ENCODE peak calls at places on chromosomes 5 and 9, in six cellular contexts. E is H9, K is neuronal stem cell, V is IMR-90, S is mesenchymal stem cell, R is H1. N is an unnamed sample. For H3K9me3, the result is how much of the 10 kb centered on the place peaks cover.

GRCh38 chr5:14873093-14873492 is 1.5 kb upstream of the ANKH start:
- DNase-seq in V (no peak), R (no peak), S (no peak), K (no peak), E (no peak), N (no peak)

GRCh38 chr5:38922199-38922598 is 76.4 kb downstream of the OSMR start:
- DNase-seq in E (peak), S (peak), V (peak), K (peak), R (no peak), N (peak)

GRCh38 chr5:84650448-84650847 is 265.8 kb upstream of the EDIL3 start:
- DNase-seq in S (no peak), V (no peak), R (no peak), E (no peak), K (no peak), N (no peak)

GRCh38 chr5:10323588-10324488 is 16.1 kb upstream of the CMBL start:
- DNase-seq in R (no peak), V (peak), K (no peak), S (peak), E (no peak), N (no peak)

GRCh38 chr5:79186021-79186420 is 49.9 kb upstream of the JMY start:
- DNase-seq in S (no peak), R (no peak), E (no peak), V (no peak), K (no peak), N (no peak)

GRCh38 chr5:112902561-112902960 is 19.5 kb downstream of the REEP5 start:
- DNase-seq in V (no peak), R (no peak), E (no peak), S (no peak), K (no peak), N (no peak)

GRCh38 chr5:56039985-56040384 is 45.2 kb upstream of the IL6ST start:
- DNase-seq in S (peak), V (peak), K (no peak), R (no peak), E (no peak), N (no peak)

GRCh38 chr9:124133752-124134151 is 122.2 kb downstream of the LHX2 start:
- DNase-seq in K (no peak), R (no peak), V (peak), E (peak), S (peak), N (peak)

GRCh38 chr9:127854169-127854833 is at the start of gene ENG:
- DNase-seq in K (no peak), E (peak), R (no peak), V (peak), S (peak), N (peak)

GRCh38 chr5:102216559-102217157 is 79.4 kb downstream of the SLCO4C1 start:
- DNase-seq in E (no peak), K (no peak), V (no peak), S (no peak), R (no peak), N (no peak)

GRCh38 chr9:86732514-86732913 is 214.8 kb downstream of the GAS1 start:
- DNase-seq in V (peak), E (no peak), R (no peak), S (no peak), K (no peak), N (no peak)

GRCh38 chr5:15992918-15993317 is 186.7 kb downstream of the MARCHF11 start:
- DNase-seq in S (peak), K (no peak), V (peak), E (no peak), R (no peak), N (no peak)

GRCh38 chr9:82334286-82334685 is 345.7 kb downstream of the SPATA31D1 start:
- DNase-seq in E (no peak), S (peak), V (peak), K (no peak), R (no peak), N (no peak)

GRCh38 chr9:107190936-107191290 is 92.2 kb upstream of the RAD23B start:
- DNase-seq in S (no peak), R (no peak), K (no peak), E (no peak), V (no peak), N (no peak)

GRCh38 chr5:149878371-149878770 is 66.2 kb downstream of the PDE6A start:
- DNase-seq in E (no peak), S (no peak), V (no peak), K (no peak), R (no peak), N (peak)

GRCh38 chr5:168976311-168976893 is 324.5 kb downstream of the SLIT3 start:
- DNase-seq in E (no peak), S (no peak), K (no peak), R (no peak), V (no peak), N (no peak)

GRCh38 chr5:10555134-10555733 is 8.6 kb upstream of the ANKRD33B start:
- DNase-seq in E (no peak), S (peak), R (no peak), V (peak), K (no peak), N (peak)

GRCh38 chr5:168613396-168613795 is 34.2 kb upstream of the PANK3 start:
- DNase-seq in V (no peak), S (no peak), E (no peak), K (no peak), R (no peak), N (no peak)

GRCh38 chr5:119345861-119346260 is 10.0 kb upstream of the TNFAIP8 start:
- DNase-seq in S (no peak), V (no peak), E (no peak), K (no peak), R (no peak), N (no peak)

GRCh38 chr9:38009035-38009501 is 60.0 kb downstream of the SHB start:
- DNase-seq in R (no peak), E (no peak), K (no peak), S (peak), V (no peak), N (no peak)

GRCh38 chr5:58410441-58410840 is 49.4 kb downstream of the PLK2 start:
- DNase-seq in V (peak), R (no peak), S (peak), K (no peak), E (no peak), N (peak)

GRCh38 chr9:113139953-113140352 is 10.9 kb upstream of the SLC31A2 start:
- DNase-seq in S (no peak), R (no peak), K (no peak), E (no peak), V (no peak), N (no peak)

GRCh38 chr5:54518146-54519082 is 855 bp downstream of the SNX18 start:
- DNase-seq in E (peak), R (no peak), K (no peak), V (peak), S (peak), N (peak)

GRCh38 chr5:147860641-147861025 is 17.9 kb upstream of the SCGB3A2 start:
- DNase-seq in R (no peak), K (no peak), V (no peak), E (peak), S (no peak), N (no peak)

GRCh38 chr5:144202725-144203124 is 32.1 kb downstream of the KCTD16 start:
- DNase-seq in E (no peak), V (no peak), R (no peak), S (no peak), K (no peak), N (peak)

GRCh38 chr5:166602271-166602670 is 1689.2 kb upstream of the WWC1 start:
- DNase-seq in E (no peak), K (no peak), V (no peak), S (no peak), R (no peak), N (no peak)

GRCh38 chr9:82894961-82895902 is 167.7 kb downstream of the RASEF start:
- DNase-seq in V (no peak), K (no peak), E (no peak), S (no peak), R (no peak), N (no peak)

GRCh38 chr5:72790188-72790587 is 26.3 kb upstream of the TNPO1 start:
- DNase-seq in V (peak), K (no peak), S (no peak), R (no peak), E (no peak), N (no peak)

GRCh38 chr5:66223637-66224036 is 79.5 kb downstream of the SREK1 start:
- DNase-seq in V (no peak), E (no peak), K (no peak), R (no peak), S (no peak), N (peak)

GRCh38 chr5:51958473-51958872 is 575.2 kb downstream of the ISL1 start:
- DNase-seq in S (no peak), V (no peak), R (no peak), E (no peak), K (no peak), N (no peak)

GRCh38 chr9:104856413-104856941 is 71.5 kb downstream of the ABCA1 start:
- DNase-seq in S (no peak), E (no peak), K (no peak), R (no peak), V (peak), N (no peak)

GRCh38 chr5:174596429-174596828 is 128.0 kb upstream of the MSX2 start:
- DNase-seq in R (no peak), K (no peak), E (no peak), S (peak), V (peak), N (peak)

GRCh38 chr5:54217826-54218503 is 92.4 kb downstream of the ARL15 start:
- DNase-seq in E (no peak), R (no peak), V (peak), K (peak), S (peak), N (peak)

GRCh38 chr5:88203977-88204735 is 64.5 kb downstream of the TMEM161B start:
- DNase-seq in K (peak), E (no peak), R (no peak), S (no peak), V (peak), N (no peak)

GRCh38 chr5:145697251-145698016 is 137.7 kb downstream of the PRELID2 start:
- DNase-seq in E (peak), K (no peak), V (peak), R (no peak), S (peak), N (peak)

GRCh38 chr5:14545308-14545707 is 36.3 kb upstream of the OTULINL start:
- DNase-seq in V (no peak), K (no peak), S (no peak), R (no peak), E (no peak), N (peak)

GRCh38 chr9:88046542-88046941 is 72.2 kb upstream of the CDK20 start:
- DNase-seq in E (no peak), K (no peak), R (no peak), S (no peak), V (no peak), N (no peak)

GRCh38 chr9:88049677-88050307 is 75.5 kb upstream of the CDK20 start:
- DNase-seq in K (no peak), V (no peak), S (no peak), R (no peak), E (peak), N (no peak)

GRCh38 chr9:88044200-88044599 is 69.9 kb upstream of the CDK20 start:
- DNase-seq in K (no peak), V (no peak), E (no peak), S (no peak), R (no peak), N (no peak)

GRCh38 chr9:88043647-88044046 is 69.3 kb upstream of the CDK20 start:
- DNase-seq in E (peak), S (no peak), R (no peak), K (no peak), V (no peak), N (no peak)

GRCh38 chr9:88045686-88046085 is 71.4 kb upstream of the CDK20 start:
- DNase-seq in R (peak), V (no peak), E (peak), K (no peak), S (no peak), N (no peak)
- H3K9me3 ChIP-seq in R (under half), V (under half), E (under half), K (under half), S (under half), N (under half)

DNA sequence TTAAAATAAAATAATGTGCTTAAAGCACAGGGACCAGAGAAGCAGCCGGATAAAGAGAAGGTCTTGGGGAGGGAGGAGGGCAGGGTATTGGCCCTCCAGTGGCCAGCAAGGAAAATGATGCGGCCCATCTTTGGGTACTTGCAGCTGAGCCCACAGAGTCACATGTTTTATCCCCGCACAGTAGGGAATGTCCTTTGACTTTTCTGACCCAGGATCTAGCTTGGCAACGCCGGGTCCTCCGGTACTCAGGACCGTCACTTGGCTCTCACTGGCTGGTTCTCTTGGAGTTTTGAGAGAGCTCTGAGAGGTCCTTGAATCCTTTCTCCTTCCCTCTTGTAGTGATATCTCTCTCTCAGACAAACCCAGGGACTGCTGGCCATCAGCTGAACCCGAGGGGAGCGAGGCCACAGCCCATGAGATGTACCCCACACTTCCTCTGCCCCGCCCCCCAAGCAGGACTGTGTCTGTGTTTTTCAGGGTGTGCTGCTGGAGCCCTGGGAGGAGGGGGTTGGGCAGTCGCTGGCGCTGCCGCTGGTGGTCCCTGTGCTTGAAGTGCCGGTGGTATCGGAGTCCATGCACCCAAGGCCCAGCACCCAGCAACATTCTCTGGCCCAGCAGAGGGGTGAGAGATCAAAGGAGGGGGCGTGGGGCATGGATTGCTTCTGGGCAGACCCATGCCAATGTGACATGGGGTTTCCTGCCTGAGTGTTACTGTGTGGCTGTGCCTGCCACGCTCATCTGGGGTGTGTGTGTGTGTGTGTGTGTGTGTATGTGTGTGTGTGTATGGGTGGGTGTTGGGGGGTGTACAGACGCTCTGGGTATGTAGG is 35.5 kb upstream of the HSPA9 start:
- DNase-seq in K (no peak), V (no peak), R (no peak), E (peak), S (peak), N (no peak)
- H3K14ac ChIP-seq in K (no peak), V (no peak), R (peak), E (peak), S (peak), N (peak)

DNA sequence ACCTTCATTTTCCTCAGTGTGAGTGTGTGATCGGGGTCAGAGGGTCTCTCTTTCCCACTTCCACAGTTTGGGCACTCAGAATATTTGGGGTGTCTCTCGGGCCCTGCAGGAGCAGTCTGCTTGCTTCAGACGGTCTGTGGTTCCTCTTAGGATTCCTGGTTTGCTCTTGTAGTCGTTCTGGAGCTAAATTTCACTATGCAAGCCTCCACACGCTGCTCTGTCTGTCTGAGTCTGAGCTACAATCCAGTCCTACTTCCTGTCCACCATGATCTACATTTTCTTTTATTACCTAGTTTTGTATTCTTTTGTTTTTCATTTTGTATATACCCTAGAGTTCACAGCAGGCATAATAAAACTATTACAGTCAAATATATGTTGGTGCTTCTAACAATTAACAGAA is 1967.3 kb upstream of the NUDT12 start:
- DNase-seq in V (no peak), K (no peak), E (no peak), S (no peak), R (no peak), N (no peak)
- H3K9me3 ChIP-seq in V (under half), K (under half), E (under half), S (under half), R (under half), N (under half)

GRCh38 chr9:72882117-72882775 is 70.6 kb downstream of the ALDH1A1 start:
- DNase-seq in S (no peak), K (no peak), E (no peak), V (no peak), R (no peak), N (no peak)

GRCh38 chr9:72884521-72884920 is 68.3 kb downstream of the ALDH1A1 start:
- DNase-seq in V (no peak), R (no peak), S (no peak), K (no peak), E (no peak), N (no peak)

GRCh38 chr9:72883867-72884266 is 69.0 kb downstream of the ALDH1A1 start:
- DNase-seq in V (no peak), E (no peak), S (no peak), K (no peak), R (no peak), N (no peak)

GRCh38 chr9:72886386-72886785 is 66.5 kb downstream of the ALDH1A1 start:
- DNase-seq in S (no peak), K (no peak), R (no peak), V (no peak), E (no peak), N (no peak)

DNA sequence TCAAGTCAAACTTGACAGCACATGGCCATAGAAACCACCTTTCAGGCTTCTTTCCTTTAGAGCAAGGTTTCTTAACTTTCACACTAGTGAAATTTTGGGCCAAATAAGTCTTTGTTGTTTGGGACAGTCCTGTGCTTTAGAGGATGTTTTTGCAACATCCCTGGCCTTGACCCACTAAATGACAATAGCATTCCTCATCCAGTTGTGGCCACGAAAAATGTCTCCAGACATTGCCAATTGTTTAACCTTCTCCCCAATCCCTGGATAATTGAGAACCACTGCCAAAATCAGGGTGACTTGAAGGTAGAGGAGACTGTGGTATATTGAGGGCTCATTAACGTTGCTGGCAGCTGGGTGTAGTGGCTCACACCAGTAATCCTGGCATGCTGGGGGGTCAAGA is 72.0 kb downstream of the ALDH1A1 start:
- DNase-seq in K (no peak), V (no peak), E (no peak), S (no peak), R (no peak), N (no peak)
- H3K14ac ChIP-seq in K (no peak), V (no peak), E (no peak), S (no peak), R (no peak), N (no peak)

GRCh38 chr9:92982130-92982529 is 34.8 kb downstream of the FGD3 start:
- DNase-seq in V (no peak), K (no peak), R (no peak), E (no peak), S (no peak), N (no peak)
- H3K9me3 ChIP-seq in V (under half), K (under half), R (under half), E (under half), S (under half), N (under half)

GRCh38 chr5:6583049-6583880 is 49.6 kb downstream of the NSUN2 start:
- DNase-seq in S (peak), V (no peak), R (no peak), K (peak), E (peak), N (no peak)
- H3K14ac ChIP-seq in S (no peak), V (no peak), R (no peak), K (no peak), E (peak), N (no peak)

GRCh38 chr9:18126776-18127175 is 347.2 kb upstream of the ADAMTSL1 start:
- DNase-seq in S (no peak), V (no peak), K (no peak), R (no peak), E (no peak), N (no peak)
- H3K9me3 ChIP-seq in S (under half), V (under half), K (under half), R (under half), E (under half), N (under half)

DNA sequence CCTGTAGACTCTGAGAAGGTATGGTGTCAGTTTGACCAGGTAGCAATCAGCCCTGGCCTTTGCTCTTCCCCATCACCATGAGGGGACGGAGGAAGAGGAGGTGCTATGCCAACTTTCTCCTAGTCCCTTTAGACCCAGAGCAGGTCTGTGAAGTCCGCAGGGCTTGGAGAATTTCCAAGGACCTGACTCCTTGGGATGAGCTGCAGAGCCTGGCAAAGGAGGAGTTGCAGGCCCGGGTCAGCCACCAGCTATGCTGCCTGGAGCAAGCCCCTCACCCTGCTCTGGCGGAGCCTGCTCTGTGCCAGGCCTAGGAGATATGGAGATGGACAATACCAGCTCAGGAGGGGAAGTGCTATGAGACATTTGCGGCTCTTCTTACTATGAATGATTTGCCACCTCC is 188.3 kb downstream of the CDK5RAP2 start:
- DNase-seq in E (no peak), K (no peak), V (no peak), R (no peak), S (no peak), N (no peak)
- H3K14ac ChIP-seq in E (no peak), K (no peak), V (no peak), R (no peak), S (no peak), N (no peak)